ENCODE peak calls at places on chromosome 11, in seven cellular contexts. One of them, this sample, is unnamed. For H3K4me1, the result is how much of the 10 kb centered on the place peaks cover.

GRCh38 chr11:109794501-109794900 is 298.7 kb upstream of the ZC3H12C start:
- DNase-seq in stomach: no peak
- DNase-seq in mammary epithelial cell: no peak
- DNase-seq in Peyer's patch: no peak
- DNase-seq in colonic mucosa: no peak
- DNase-seq in SJSA1: no peak
- DNase-seq in GM23338: no peak
- DNase-seq in this sample: no peak

GRCh38 chr11:18461909-18462308 is 6.3 kb downstream of the LDHAL6A start:
- DNase-seq in stomach: no peak
- DNase-seq in mammary epithelial cell: no peak
- DNase-seq in Peyer's patch: no peak
- DNase-seq in colonic mucosa: no peak
- DNase-seq in SJSA1: no peak
- DNase-seq in GM23338: no peak
- DNase-seq in this sample: no peak

GRCh38 chr11:12756101-12756500 is 81.9 kb downstream of the TEAD1 start:
- DNase-seq in stomach: no peak
- DNase-seq in mammary epithelial cell: no peak
- DNase-seq in Peyer's patch: no peak
- DNase-seq in colonic mucosa: no peak
- DNase-seq in SJSA1: no peak
- DNase-seq in GM23338: no peak
- DNase-seq in this sample: no peak

GRCh38 chr11:127471662-127472061 is 471.1 kb upstream of the KIRREL3 start:
- DNase-seq in stomach: no peak
- DNase-seq in mammary epithelial cell: no peak
- DNase-seq in Peyer's patch: no peak
- DNase-seq in colonic mucosa: no peak
- DNase-seq in SJSA1: no peak
- DNase-seq in GM23338: peak
- DNase-seq in this sample: no peak

GRCh38 chr11:125261471-125262087 is 97.0 kb downstream of the PKNOX2 start:
- DNase-seq in stomach: no peak
- DNase-seq in mammary epithelial cell: no peak
- DNase-seq in Peyer's patch: no peak
- DNase-seq in colonic mucosa: no peak
- DNase-seq in SJSA1: no peak
- DNase-seq in GM23338: no peak
- DNase-seq in this sample: no peak

GRCh38 chr11:225734-226453 is 10.2 kb downstream of the SIRT3 start:
- DNase-seq in stomach: no peak
- DNase-seq in mammary epithelial cell: peak
- DNase-seq in Peyer's patch: peak
- DNase-seq in colonic mucosa: no peak
- DNase-seq in SJSA1: no peak
- DNase-seq in GM23338: no peak
- DNase-seq in this sample: no peak

GRCh38 chr11:34890812-34891211 is 25.4 kb downstream of the APIP start:
- DNase-seq in stomach: no peak
- DNase-seq in mammary epithelial cell: peak
- DNase-seq in Peyer's patch: no peak
- DNase-seq in colonic mucosa: no peak
- DNase-seq in SJSA1: no peak
- DNase-seq in GM23338: peak
- DNase-seq in this sample: peak

GRCh38 chr11:18313985-18314763 is 7.8 kb downstream of the HPS5 start:
- DNase-seq in stomach: no peak
- DNase-seq in mammary epithelial cell: peak
- DNase-seq in Peyer's patch: no peak
- DNase-seq in colonic mucosa: no peak
- DNase-seq in SJSA1: peak
- DNase-seq in GM23338: peak
- DNase-seq in this sample: no peak

GRCh38 chr11:7630002-7630401 is 43.3 kb downstream of the CYB5R2 start:
- DNase-seq in stomach: peak
- DNase-seq in mammary epithelial cell: no peak
- DNase-seq in Peyer's patch: no peak
- DNase-seq in colonic mucosa: no peak
- DNase-seq in SJSA1: no peak
- DNase-seq in GM23338: no peak
- DNase-seq in this sample: no peak

GRCh38 chr11:19821412-19821875 is 108.8 kb downstream of the NAV2 start:
- DNase-seq in stomach: no peak
- DNase-seq in mammary epithelial cell: no peak
- DNase-seq in Peyer's patch: no peak
- DNase-seq in colonic mucosa: no peak
- DNase-seq in SJSA1: no peak
- DNase-seq in GM23338: no peak
- DNase-seq in this sample: no peak

GRCh38 chr11:19817870-19818269 is 105.2 kb downstream of the NAV2 start:
- DNase-seq in stomach: no peak
- DNase-seq in mammary epithelial cell: no peak
- DNase-seq in Peyer's patch: no peak
- DNase-seq in colonic mucosa: no peak
- DNase-seq in SJSA1: no peak
- DNase-seq in GM23338: peak
- DNase-seq in this sample: no peak

GRCh38 chr11:19817265-19817851 is 104.7 kb downstream of the NAV2 start:
- DNase-seq in stomach: peak
- DNase-seq in mammary epithelial cell: no peak
- DNase-seq in Peyer's patch: no peak
- DNase-seq in colonic mucosa: no peak
- DNase-seq in SJSA1: no peak
- DNase-seq in GM23338: peak
- DNase-seq in this sample: no peak

GRCh38 chr11:19820100-19820499 is 107.5 kb downstream of the NAV2 start:
- DNase-seq in stomach: no peak
- DNase-seq in mammary epithelial cell: no peak
- DNase-seq in Peyer's patch: no peak
- DNase-seq in colonic mucosa: no peak
- DNase-seq in SJSA1: no peak
- DNase-seq in GM23338: no peak
- DNase-seq in this sample: no peak

DNA sequence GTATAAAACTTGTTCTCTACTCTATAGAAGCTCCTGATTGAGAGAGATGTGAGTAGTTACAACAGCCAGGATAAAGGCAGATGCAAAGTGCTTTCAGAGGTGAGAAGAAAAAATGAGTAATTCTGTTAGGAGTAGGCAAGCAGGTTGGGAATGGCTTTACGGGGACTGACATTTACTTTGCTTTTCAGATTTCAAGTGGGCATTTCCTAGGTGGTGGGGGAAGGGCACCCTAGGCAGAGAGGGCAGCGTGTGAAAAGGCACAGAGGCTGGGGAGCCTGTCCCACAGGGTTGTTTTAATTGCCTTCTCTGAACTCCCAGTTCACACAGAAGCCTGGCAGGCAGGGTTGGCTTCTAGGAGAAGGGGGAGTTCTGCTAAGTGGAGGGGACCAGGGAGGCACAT is 106.5 kb downstream of the NAV2 start:
- DNase-seq in stomach: no peak
- DNase-seq in mammary epithelial cell: no peak
- DNase-seq in Peyer's patch: no peak
- DNase-seq in colonic mucosa: no peak
- DNase-seq in SJSA1: no peak
- DNase-seq in GM23338: peak
- DNase-seq in this sample: no peak
- H3K4me1 ChIP-seq in stomach: under half
- H3K4me1 ChIP-seq in mammary epithelial cell: under half
- H3K4me1 ChIP-seq in Peyer's patch: under half
- H3K4me1 ChIP-seq in colonic mucosa: under half
- H3K4me1 ChIP-seq in SJSA1: under half
- H3K4me1 ChIP-seq in GM23338: half or more
- H3K4me1 ChIP-seq in this sample: under half

GRCh38 chr11:14902650-14903350 is 10.8 kb upstream of the CYP2R1 start:
- DNase-seq in stomach: no peak
- DNase-seq in mammary epithelial cell: peak
- DNase-seq in Peyer's patch: no peak
- DNase-seq in colonic mucosa: no peak
- DNase-seq in SJSA1: no peak
- DNase-seq in GM23338: no peak
- DNase-seq in this sample: no peak

GRCh38 chr11:14906614-14907392 is 14.8 kb upstream of the CYP2R1 start:
- DNase-seq in stomach: no peak
- DNase-seq in mammary epithelial cell: no peak
- DNase-seq in Peyer's patch: no peak
- DNase-seq in colonic mucosa: no peak
- DNase-seq in SJSA1: no peak
- DNase-seq in GM23338: no peak
- DNase-seq in this sample: no peak

GRCh38 chr11:14905104-14906033 is 13.3 kb upstream of the CYP2R1 start:
- DNase-seq in stomach: peak
- DNase-seq in mammary epithelial cell: no peak
- DNase-seq in Peyer's patch: peak
- DNase-seq in colonic mucosa: peak
- DNase-seq in SJSA1: no peak
- DNase-seq in GM23338: peak
- DNase-seq in this sample: peak

GRCh38 chr11:14907411-14908213 is 15.6 kb upstream of the CYP2R1 start:
- DNase-seq in stomach: peak
- DNase-seq in mammary epithelial cell: peak
- DNase-seq in Peyer's patch: peak
- DNase-seq in colonic mucosa: peak
- DNase-seq in SJSA1: peak
- DNase-seq in GM23338: peak
- DNase-seq in this sample: peak

DNA sequence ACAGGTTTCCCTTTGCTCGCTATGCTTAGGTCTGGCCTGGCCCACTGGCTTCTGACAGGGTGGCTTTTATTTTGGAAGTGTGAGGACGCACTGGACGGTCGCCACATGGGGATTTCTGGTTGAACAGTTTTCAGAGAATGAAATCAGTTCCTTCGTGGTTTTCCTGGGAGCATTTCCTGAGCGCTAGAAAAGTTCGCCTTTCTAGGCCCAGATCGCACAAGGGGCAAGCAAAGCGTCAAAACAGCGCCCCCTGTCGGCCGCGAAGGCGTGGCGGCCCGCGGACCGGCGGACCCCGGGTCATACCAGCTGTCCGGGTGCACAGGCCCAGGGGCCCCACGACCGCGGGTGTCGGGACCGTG is 12.7 kb upstream of the CYP2R1 start:
- DNase-seq in stomach: peak
- DNase-seq in mammary epithelial cell: no peak
- DNase-seq in Peyer's patch: peak
- DNase-seq in colonic mucosa: peak
- DNase-seq in SJSA1: no peak
- DNase-seq in GM23338: peak
- DNase-seq in this sample: peak
- H3K4me3 ChIP-seq in stomach: peak
- H3K4me3 ChIP-seq in mammary epithelial cell: peak
- H3K4me3 ChIP-seq in Peyer's patch: peak
- H3K4me3 ChIP-seq in colonic mucosa: peak
- H3K4me3 ChIP-seq in SJSA1: no peak
- H3K4me3 ChIP-seq in GM23338: peak
- H3K4me3 ChIP-seq in this sample: peak

GRCh38 chr11:38365274-38365673 is 1767.2 kb upstream of the RAG2 start:
- DNase-seq in stomach: no peak
- DNase-seq in mammary epithelial cell: no peak
- DNase-seq in Peyer's patch: no peak
- DNase-seq in colonic mucosa: no peak
- DNase-seq in SJSA1: no peak
- DNase-seq in GM23338: no peak
- DNase-seq in this sample: no peak
- H3K27ac ChIP-seq in stomach: no peak
- H3K27ac ChIP-seq in mammary epithelial cell: no peak
- H3K27ac ChIP-seq in Peyer's patch: no peak
- H3K27ac ChIP-seq in colonic mucosa: no peak
- H3K27ac ChIP-seq in SJSA1: no peak
- H3K27ac ChIP-seq in GM23338: no peak
- H3K27ac ChIP-seq in this sample: no peak

GRCh38 chr11:27022659-27023251 is 17.9 kb upstream of the BBOX1 start:
- DNase-seq in stomach: no peak
- DNase-seq in mammary epithelial cell: no peak
- DNase-seq in Peyer's patch: no peak
- DNase-seq in colonic mucosa: no peak
- DNase-seq in SJSA1: no peak
- DNase-seq in GM23338: no peak
- DNase-seq in this sample: no peak
- H3K4me1 ChIP-seq in stomach: under half
- H3K4me1 ChIP-seq in mammary epithelial cell: under half
- H3K4me1 ChIP-seq in Peyer's patch: under half
- H3K4me1 ChIP-seq in colonic mucosa: under half
- H3K4me1 ChIP-seq in SJSA1: under half
- H3K4me1 ChIP-seq in GM23338: under half
- H3K4me1 ChIP-seq in this sample: under half

GRCh38 chr11:4008116-4008515 is 86.5 kb upstream of the RRM1 start:
- DNase-seq in stomach: no peak
- DNase-seq in mammary epithelial cell: no peak
- DNase-seq in Peyer's patch: no peak
- DNase-seq in colonic mucosa: no peak
- DNase-seq in SJSA1: no peak
- DNase-seq in GM23338: no peak
- DNase-seq in this sample: no peak
- H3K4me3 ChIP-seq in stomach: no peak
- H3K4me3 ChIP-seq in mammary epithelial cell: no peak
- H3K4me3 ChIP-seq in Peyer's patch: no peak
- H3K4me3 ChIP-seq in colonic mucosa: no peak
- H3K4me3 ChIP-seq in SJSA1: no peak
- H3K4me3 ChIP-seq in GM23338: no peak
- H3K4me3 ChIP-seq in this sample: no peak

GRCh38 chr11:129894281-129895125 is 875 bp downstream of the NFRKB start:
- DNase-seq in stomach: no peak
- DNase-seq in mammary epithelial cell: peak
- DNase-seq in Peyer's patch: no peak
- DNase-seq in colonic mucosa: no peak
- DNase-seq in SJSA1: no peak
- DNase-seq in GM23338: no peak
- DNase-seq in this sample: peak
- H3K27ac ChIP-seq in stomach: peak
- H3K27ac ChIP-seq in mammary epithelial cell: peak
- H3K27ac ChIP-seq in Peyer's patch: peak
- H3K27ac ChIP-seq in colonic mucosa: peak
- H3K27ac ChIP-seq in SJSA1: no peak
- H3K27ac ChIP-seq in GM23338: peak
- H3K27ac ChIP-seq in this sample: peak

GRCh38 chr11:114082415-114082748 is 22.9 kb downstream of the ZBTB16 start:
- DNase-seq in stomach: no peak
- DNase-seq in mammary epithelial cell: no peak
- DNase-seq in Peyer's patch: no peak
- DNase-seq in colonic mucosa: peak
- DNase-seq in SJSA1: no peak
- DNase-seq in GM23338: no peak
- DNase-seq in this sample: peak
- H3K4me1 ChIP-seq in stomach: half or more
- H3K4me1 ChIP-seq in mammary epithelial cell: under half
- H3K4me1 ChIP-seq in Peyer's patch: under half
- H3K4me1 ChIP-seq in colonic mucosa: under half
- H3K4me1 ChIP-seq in SJSA1: under half
- H3K4me1 ChIP-seq in GM23338: under half
- H3K4me1 ChIP-seq in this sample: under half

GRCh38 chr11:113474362-113475159 is 637 bp downstream of the DRD2 start:
- DNase-seq in stomach: peak
- DNase-seq in mammary epithelial cell: peak
- DNase-seq in Peyer's patch: peak
- DNase-seq in colonic mucosa: peak
- DNase-seq in SJSA1: peak
- DNase-seq in GM23338: peak
- DNase-seq in this sample: peak
- H3K4me3 ChIP-seq in stomach: peak
- H3K4me3 ChIP-seq in mammary epithelial cell: peak
- H3K4me3 ChIP-seq in Peyer's patch: no peak
- H3K4me3 ChIP-seq in colonic mucosa: no peak
- H3K4me3 ChIP-seq in SJSA1: peak
- H3K4me3 ChIP-seq in GM23338: peak
- H3K4me3 ChIP-seq in this sample: no peak

This sample was measured in small intestine.